ENCODE peak calls at places on chromosomes 4 and X, in nine cellular contexts. M, C, F, T, U, K, O, N and A are unnamed samples.
A peak's percentile ranks its signal among the peaks of the same experiment; 100 is the strongest.

GRCh38 chrX:1925053-1925481 is 310.2 kb downstream of the ASMT start:
- DNase-seq in M (no peak), C (no peak), F (no peak), T (no peak), U (no peak), K (no peak), O (no peak), N (no peak), A (no peak)

GRCh38 chrX:45750639-45751038 is 550.0 kb upstream of the DIPK2B start:
- DNase-seq in M (no peak), C (no peak), F (no peak), T (no peak), U (peak; percentile 41), K (no peak), O (no peak), N (no peak), A (no peak)

GRCh38 chrX:68443155-68443868 is 10.0 kb upstream of the OPHN1 start:
- DNase-seq in M (no peak), C (no peak), F (no peak), T (no peak), U (peak; percentile 21), K (no peak), O (no peak), N (no peak), A (no peak)

GRCh38 chr4:160403066-160403465 is 1300.2 kb downstream of the RAPGEF2 start:
- DNase-seq in M (no peak), C (no peak), F (no peak), T (no peak), U (no peak), K (no peak), O (no peak), N (no peak), A (no peak)

GRCh38 chrX:119984652-119985051 is 41.1 kb upstream of the NKAP start:
- DNase-seq in M (no peak), C (no peak), F (no peak), T (peak; percentile 48), U (no peak), K (no peak), O (no peak), N (no peak), A (no peak)

GRCh38 chrX:129649268-129650182 is 5.2 kb downstream of the APLN start:
- DNase-seq in M (no peak), C (no peak), F (peak; percentile 56), T (no peak), U (no peak), K (no peak), O (no peak), N (no peak), A (no peak)

GRCh38 chrX:71081348-71082148 is 13.4 kb upstream of the SNX12 start:
- DNase-seq in M (no peak), C (no peak), F (no peak), T (no peak), U (no peak), K (no peak), O (no peak), N (no peak), A (no peak)

GRCh38 chr4:125434136-125434535 is 119.4 kb downstream of the FAT4 start:
- DNase-seq in M (no peak), C (no peak), F (no peak), T (no peak), U (no peak), K (no peak), O (no peak), N (no peak), A (no peak)

GRCh38 chr4:18192901-18193300 is 171.3 kb upstream of the LCORL start:
- DNase-seq in M (no peak), C (no peak), F (no peak), T (no peak), U (no peak), K (no peak), O (no peak), N (no peak), A (no peak)

GRCh38 chrX:150694738-150695410 is 1.7 kb downstream of the MTMR1 start:
- DNase-seq in M (no peak), C (no peak), F (no peak), T (no peak), U (no peak), K (no peak), O (no peak), N (peak; percentile 53), A (no peak)

GRCh38 chr4:157217708-157218107 is 2.8 kb upstream of the GRIA2 start:
- DNase-seq in M (no peak), C (no peak), F (peak; percentile 32), T (no peak), U (no peak), K (no peak), O (no peak), N (peak; percentile 1), A (no peak)

GRCh38 chrX:144849141-144849540 is 398.2 kb upstream of the SPANXN1 start:
- DNase-seq in M (no peak), C (no peak), F (no peak), T (no peak), U (no peak), K (no peak), O (no peak), N (no peak), A (no peak)

GRCh38 chr4:181830404-181831035 is 412.7 kb upstream of the TENM3 start:
- DNase-seq in M (no peak), C (no peak), F (no peak), T (no peak), U (no peak), K (no peak), O (no peak), N (no peak), A (no peak)

GRCh38 chr4:107902715-107903114 is 28.6 kb upstream of the CYP2U1 start:
- DNase-seq in M (no peak), C (no peak), F (no peak), T (no peak), U (no peak), K (no peak), O (no peak), N (no peak), A (no peak)

GRCh38 chrX:41518127-41518840 is 71.1 kb downstream of the NYX start:
- DNase-seq in M (no peak), C (no peak), F (no peak), T (no peak), U (no peak), K (no peak), O (no peak), N (no peak), A (no peak)

GRCh38 chrX:39144965-39145364 is 343.7 kb downstream of the MID1IP1 start:
- DNase-seq in M (no peak), C (no peak), F (no peak), T (peak; percentile 20), U (no peak), K (no peak), O (no peak), N (peak; percentile 69), A (no peak)

GRCh38 chrX:39144323-39144722 is 343.1 kb downstream of the MID1IP1 start:
- DNase-seq in M (no peak), C (no peak), F (no peak), T (no peak), U (no peak), K (no peak), O (no peak), N (peak; percentile 80), A (no peak)

GRCh38 chrX:39137363-39137954 is 336.2 kb downstream of the MID1IP1 start:
- DNase-seq in M (no peak), C (no peak), F (no peak), T (no peak), U (no peak), K (no peak), O (no peak), N (no peak), A (no peak)

GRCh38 chrX:39145859-39146258 is 344.6 kb downstream of the MID1IP1 start:
- DNase-seq in M (no peak), C (no peak), F (no peak), T (no peak), U (no peak), K (no peak), O (no peak), N (no peak), A (no peak)

GRCh38 chrX:39140581-39140980 is 339.3 kb downstream of the MID1IP1 start:
- DNase-seq in M (no peak), C (no peak), F (no peak), T (no peak), U (peak; percentile 15), K (no peak), O (no peak), N (no peak), A (no peak)
- H3K4me3 ChIP-seq in M (no peak overlapping the region), C (no peak overlapping the region), F (no peak overlapping the region), T (no peak overlapping the region), U (no peak overlapping the region), K (no peak overlapping the region), O (no peak overlapping the region), N (no peak overlapping the region), A (no peak overlapping the region)

GRCh38 chr4:21209854-21210253 is 509.6 kb downstream of the PACRGL start:
- DNase-seq in M (no peak), C (no peak), F (no peak), T (no peak), U (no peak), K (no peak), O (no peak), N (no peak), A (no peak)
- H3K4me1 ChIP-seq in M (no peaks in the 10 kb centered on the region), C (no peaks in the 10 kb centered on the region), F (peaks cover 3% of the 10 kb centered on the region), T (no peaks in the 10 kb centered on the region), U (no peaks in the 10 kb centered on the region), K (no peaks in the 10 kb centered on the region), O (no peaks in the 10 kb centered on the region), N (no peaks in the 10 kb centered on the region), A (no peaks in the 10 kb centered on the region)

GRCh38 chr4:71125137-71125536 is 131.7 kb downstream of the DCK start:
- DNase-seq in M (no peak), C (no peak), F (no peak), T (no peak), U (no peak), K (no peak), O (no peak), N (no peak), A (no peak)
- H3K4me3 ChIP-seq in M (no peak overlapping the region), C (no peak overlapping the region), F (no peak overlapping the region), T (no peak overlapping the region), U (no peak overlapping the region), K (no peak overlapping the region), O (no peak overlapping the region), N (no peak overlapping the region), A (no peak overlapping the region)

GRCh38 chrX:25003066-25003849 is 12.5 kb downstream of the ARX start:
- DNase-seq in M (no peak), C (no peak), F (no peak), T (peak; percentile 32), U (no peak), K (no peak), O (no peak), N (no peak), A (no peak)

GRCh38 chrX:25002658-25003015 is 13.1 kb downstream of the ARX start:
- DNase-seq in M (no peak), C (no peak), F (no peak), T (no peak), U (no peak), K (no peak), O (no peak), N (no peak), A (no peak)

GRCh38 chrX:25001808-25002657 is 13.7 kb downstream of the ARX start:
- DNase-seq in M (no peak), C (no peak), F (no peak), T (no peak), U (no peak), K (no peak), O (no peak), N (no peak), A (no peak)

GRCh38 chrX:24996096-24996709 is 19.6 kb downstream of the ARX start:
- DNase-seq in M (no peak), C (no peak), F (no peak), T (no peak), U (no peak), K (no peak), O (no peak), N (no peak), A (no peak)

GRCh38 chrX:24999501-24999900 is 16.3 kb downstream of the ARX start:
- DNase-seq in M (no peak), C (no peak), F (no peak), T (no peak), U (no peak), K (no peak), O (no peak), N (no peak), A (no peak)
- H3K4me1 ChIP-seq in M (no peaks in the 10 kb centered on the region), C (no peaks in the 10 kb centered on the region), F (no peaks in the 10 kb centered on the region), T (peaks cover 3% of the 10 kb centered on the region), U (peaks cover 2% of the 10 kb centered on the region), K (no peaks in the 10 kb centered on the region), O (peaks cover 2% of the 10 kb centered on the region), N (no peaks in the 10 kb centered on the region), A (peaks cover 3% of the 10 kb centered on the region)